ENCODE peak calls at places on chromosomes 11 and 22, in nine cellular contexts. D is K562, R is HCT116, L is HL-60, A is A549, P is GM23338, N is HepG2, Q is GM12878, B is SK-N-SH. W is an unnamed sample.

GRCh38 chr22:49480896-49481650 is 346.6 kb downstream of the BRD1 start:
- DNase-seq in P (no peak), R (no peak), N (no peak), Q (no peak), L (no peak), D (peak; percentile 19), A (no peak), B (no peak), W (no peak)

GRCh38 chr11:82960000-82960778 is 58.7 kb downstream of the DDIAS start:
- DNase-seq in Q (peak; percentile 65), A (no peak), L (no peak), N (no peak), D (no peak), P (no peak), R (no peak), B (no peak), W (no peak)

GRCh38 chr11:128409476-128409875 is 177.9 kb downstream of the ETS1 start:
- DNase-seq in A (no peak), Q (no peak), R (no peak), B (no peak), D (no peak), N (no peak), P (no peak), L (no peak), W (no peak)

GRCh38 chr11:78717031-78717430 is 142.4 kb upstream of the NARS2 start:
- DNase-seq in L (no peak), A (no peak), P (no peak), B (no peak), N (no peak), Q (no peak), R (no peak), D (no peak), W (no peak)

GRCh38 chr11:130369141-130369691 is 54.5 kb upstream of the ZBTB44 start:
- DNase-seq in Q (no peak), B (no peak), P (peak; percentile 27), N (no peak), D (no peak), L (no peak), A (no peak), R (no peak), W (no peak)

GRCh38 chr11:95832763-95833162 is 42.5 kb downstream of the CEP57 start:
- DNase-seq in B (no peak), L (no peak), R (no peak), A (no peak), P (no peak), N (no peak), D (no peak), Q (no peak), W (no peak)

GRCh38 chr11:18792066-18792591 is 531 bp upstream of the PTPN5 start:
- DNase-seq in A (peak; percentile 14), B (no peak), L (no peak), D (no peak), R (no peak), Q (no peak), P (peak; percentile 37), N (no peak), W (no peak)

GRCh38 chr11:76835928-76836612 is 24.6 kb upstream of the ACER3 start:
- DNase-seq in Q (no peak), P (no peak), R (no peak), B (no peak), D (no peak), L (no peak), N (no peak), A (peak; percentile 64), W (no peak)

GRCh38 chr22:37330200-37331033 is 48.1 kb downstream of the CYTH4 start:
- DNase-seq in Q (no peak), N (peak; percentile 88), A (peak; percentile 87), L (no peak), P (peak; percentile 97), B (peak; percentile 86), R (peak; percentile 96), D (peak; percentile 80), W (no peak)

GRCh38 chr11:86103808-86104207 is 34.9 kb upstream of the PICALM start:
- DNase-seq in N (no peak), P (no peak), A (no peak), L (no peak), D (no peak), R (no peak), Q (no peak), B (no peak), W (no peak)

GRCh38 chr11:134616048-134616447 is 204.0 kb upstream of the B3GAT1 start:
- DNase-seq in Q (no peak), P (no peak), A (no peak), D (no peak), B (no peak), N (no peak), R (no peak), L (no peak), W (no peak)

GRCh38 chr22:19265779-19266178 is 25.7 kb downstream of the CLTCL1 start:
- DNase-seq in B (no peak), L (no peak), N (no peak), D (no peak), Q (no peak), P (no peak), R (no peak), A (no peak), W (no peak)

GRCh38 chr11:72738199-72739141 is 13.7 kb downstream of the ARAP1 start:
- DNase-seq in L (no peak), Q (no peak), R (no peak), N (no peak), A (no peak), D (peak; percentile 42), B (no peak), P (peak; percentile 33), W (no peak)

GRCh38 chr11:35335226-35335625 is 84.1 kb downstream of the SLC1A2 start:
- DNase-seq in A (no peak), L (no peak), R (no peak), P (no peak), N (no peak), B (no peak), D (no peak), Q (no peak), W (no peak)

GRCh38 chr22:36838119-36839030 is 21.5 kb upstream of the PVALB start:
- DNase-seq in R (no peak), D (no peak), L (no peak), B (no peak), A (no peak), Q (no peak), N (no peak), P (no peak), W (no peak)

GRCh38 chr11:64028398-64029115 is 7.2 kb upstream of the FLRT1 start:
- DNase-seq in L (no peak), A (no peak), B (peak; percentile 81), R (no peak), P (peak; percentile 96), Q (no peak), N (no peak), D (peak; percentile 75), W (no peak)

GRCh38 chr22:48561676-48562075 is 1266.0 kb downstream of the BRD1 start:
- DNase-seq in L (no peak), N (no peak), A (no peak), R (no peak), P (no peak), D (no peak), B (no peak), Q (no peak), W (no peak)

GRCh38 chr11:128095459-128096096 is 491.8 kb downstream of the ETS1 start:
- DNase-seq in D (no peak), A (peak; percentile 45), L (no peak), N (no peak), B (no peak), Q (no peak), P (no peak), R (peak; percentile 2), W (peak; percentile 2)

GRCh38 chr22:44570476-44571445 is 72.7 kb upstream of the RTL6 start:
- DNase-seq in R (no peak), D (no peak), P (no peak), L (no peak), A (no peak), B (no peak), Q (no peak), N (no peak), W (no peak)
- TF ChIP-seq REST in R (no peak), D (no peak), P (no peak), L (no peak), A (no peak), B (no peak), Q (no peak), N (no peak), W (no peak)

GRCh38 chr11:12453243-12453642 is 75.9 kb downstream of the PARVA start:
- DNase-seq in N (no peak), A (no peak), L (no peak), R (no peak), P (no peak), D (no peak), Q (no peak), B (no peak), W (no peak)
- TF ChIP-seq REST in N (no peak), A (no peak), L (no peak), R (no peak), P (no peak), D (no peak), Q (no peak), B (no peak), W (no peak)

GRCh38 chr11:1310772-1311468 is 1.5 kb upstream of the TOLLIP start:
- DNase-seq in P (no peak), B (no peak), Q (no peak), A (no peak), D (no peak), L (no peak), R (no peak), N (no peak), W (no peak)
- TF ChIP-seq REST in P (no peak), B (no peak), Q (no peak), A (no peak), D (no peak), L (no peak), R (no peak), N (no peak), W (no peak)

DNA sequence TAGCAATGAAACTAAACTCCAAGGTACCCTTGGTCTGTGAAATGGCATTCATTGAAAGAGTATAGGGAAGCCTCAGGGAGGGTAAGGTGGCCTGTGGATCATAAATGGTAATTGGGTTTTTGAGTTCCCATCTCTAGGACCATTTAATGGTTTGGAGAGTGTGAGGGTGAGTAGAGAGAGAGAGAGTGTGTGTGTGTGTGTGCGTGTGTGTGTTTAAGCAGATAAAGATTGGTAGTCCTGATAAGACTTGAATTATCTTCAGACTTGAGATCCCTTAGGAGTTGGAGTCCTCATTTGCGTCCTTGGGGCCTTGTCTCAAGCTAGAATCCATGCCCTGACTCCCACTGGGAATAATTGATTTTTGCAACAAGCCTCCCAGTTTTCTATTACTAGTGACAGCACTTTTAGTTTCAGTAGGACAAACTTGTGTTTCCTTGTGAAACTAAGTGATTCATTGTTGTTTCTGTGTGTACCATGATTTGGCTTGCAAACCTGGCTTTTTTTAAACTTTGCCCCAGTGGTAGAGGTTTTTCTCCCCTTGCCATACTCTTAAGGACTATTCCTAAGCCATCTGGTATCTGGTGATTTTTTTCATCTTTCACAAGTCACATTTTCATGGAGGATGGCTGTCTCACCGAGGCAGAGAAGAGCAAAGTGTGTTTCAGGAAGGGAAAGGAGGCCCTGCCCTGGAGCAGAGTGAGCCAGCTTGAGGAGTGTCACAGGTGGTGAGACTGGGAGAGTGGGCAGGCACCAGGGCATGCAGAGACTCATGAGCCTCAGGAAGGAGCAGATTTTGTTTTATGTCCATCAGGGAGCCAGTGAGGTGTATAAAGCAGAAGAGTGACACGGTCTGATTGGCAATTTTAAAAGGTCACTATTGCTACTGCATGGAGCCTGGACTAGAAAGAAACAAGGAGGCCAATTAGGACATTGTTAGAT is 26.7 kb downstream of the ALKBH3 start:
- DNase-seq in R (no peak), P (no peak), B (no peak), L (no peak), Q (no peak), N (no peak), A (no peak), D (no peak), W (no peak)
- TF ChIP-seq REST in R (no peak), P (no peak), B (no peak), L (no peak), Q (no peak), N (no peak), A (no peak), D (no peak), W (no peak)

GRCh38 chr11:16843307-16843706 is 104.9 kb downstream of the C11orf58 start:
- DNase-seq in Q (no peak), P (no peak), B (peak; percentile 44), D (peak; percentile 29), R (no peak), L (no peak), A (peak; percentile 8), N (peak; percentile 12), W (no peak)
- TF ChIP-seq REST in Q (no peak), P (no peak), B (no peak), D (no peak), R (no peak), L (no peak), A (no peak), N (no peak), W (no peak)